ENCODE peak calls at places on chromosome 14, in seven cellular contexts. E is neuronal stem cell, B is IMR-90, L is H9, Q is mesendoderm, W is trophoblast cell, P is H1. D is an unnamed sample.

GRCh38 chr14:57179273-57179672 is 89.4 kb downstream of the EXOC5 start:
- DNase-seq in L (peak), B (no peak), W (no peak), P (no peak), Q (no peak), E (no peak), D (no peak)

GRCh38 chr14:37585101-37585479 is 10.0 kb downstream of the FOXA1 start:
- DNase-seq in P (peak), W (no peak), Q (peak), B (no peak), L (peak), E (no peak), D (no peak)

GRCh38 chr14:51521764-51522163 is 129.9 kb upstream of the FRMD6 start:
- DNase-seq in E (no peak), P (no peak), L (no peak), Q (no peak), W (no peak), B (peak), D (peak)

GRCh38 chr14:77148510-77149231 is 7.1 kb upstream of the ZDHHC22 start:
- DNase-seq in B (no peak), L (peak), P (no peak), W (no peak), E (no peak), Q (peak), D (no peak)

GRCh38 chr14:64726585-64726890 is 22.3 kb downstream of the PLEKHG3 start:
- DNase-seq in B (peak), Q (peak), L (peak), W (peak), E (no peak), P (no peak), D (peak)

GRCh38 chr14:83300454-83301064 is 1766.9 kb upstream of the SEL1L start:
- DNase-seq in Q (peak), P (no peak), W (peak), E (peak), L (no peak), B (peak), D (peak)

GRCh38 chr14:75427482-75428229 is at the start of gene JDP2:
- DNase-seq in B (peak), P (peak), Q (peak), E (peak), L (peak), W (peak), D (peak)

GRCh38 chr14:90907178-90907577 is 90.9 kb upstream of the TTC7B start:
- DNase-seq in L (no peak), E (no peak), B (no peak), Q (no peak), W (no peak), P (no peak), D (no peak)

GRCh38 chr14:52052289-52052943 is 16.4 kb downstream of the NID2 start:
- DNase-seq in B (peak), Q (no peak), L (no peak), W (peak), E (no peak), P (no peak), D (peak)

GRCh38 chr14:102694530-102695171 is 82.6 kb upstream of the TRAF3 start:
- DNase-seq in P (peak), E (peak), L (peak), B (peak), W (peak), Q (peak), D (peak)

GRCh38 chr14:30210630-30211029 is 283.0 kb upstream of the PRKD1 start:
- DNase-seq in W (no peak), P (no peak), Q (peak), E (no peak), L (no peak), B (peak), D (peak)

GRCh38 chr14:30214014-30214413 is 286.4 kb upstream of the PRKD1 start:
- DNase-seq in W (no peak), E (no peak), L (no peak), Q (no peak), B (peak), P (no peak), D (peak)

GRCh38 chr14:30209136-30209535 is 281.5 kb upstream of the PRKD1 start:
- DNase-seq in B (no peak), P (no peak), Q (no peak), W (no peak), L (no peak), E (no peak), D (no peak)

GRCh38 chr14:30214456-30215090 is 286.9 kb upstream of the PRKD1 start:
- DNase-seq in Q (peak), L (no peak), E (peak), P (no peak), B (peak), W (peak), D (peak)

GRCh38 chr14:30211326-30211725 is 283.7 kb upstream of the PRKD1 start:
- DNase-seq in L (no peak), B (peak), Q (no peak), E (no peak), P (no peak), W (no peak), D (no peak)
- H2AK5ac ChIP-seq in L (no peak), B (peak), Q (no peak), E (no peak), P (no peak), W (no peak), D (no peak)

GRCh38 chr14:54867011-54867410 is 35.6 kb downstream of the GCH1 start:
- DNase-seq in E (no peak), Q (no peak), W (no peak), L (no peak), P (no peak), B (peak), D (peak)
- H2AK5ac ChIP-seq in E (no peak), Q (no peak), W (no peak), L (no peak), P (no peak), B (no peak), D (no peak)

GRCh38 chr14:39043352-39043943 is 59.6 kb downstream of the SEC23A start:
- DNase-seq in Q (no peak), L (no peak), P (no peak), W (no peak), E (no peak), B (no peak), D (no peak)
- H2AK5ac ChIP-seq in Q (no peak), L (no peak), P (no peak), W (no peak), E (no peak), B (no peak), D (no peak)

GRCh38 chr14:105416671-105417070 is 3.0 kb upstream of the MTA1 start:
- DNase-seq in P (no peak), Q (no peak), E (no peak), B (no peak), W (no peak), L (no peak), D (no peak)
- H2AK5ac ChIP-seq in P (no peak), Q (no peak), E (no peak), B (no peak), W (no peak), L (no peak), D (no peak)